ENCODE peak calls at places on chromosomes 2 and 18, in four cellular contexts. F is astrocyte; A is stimulated activated CD4-positive, alpha-beta T cell treated with anti-CD3 and anti-CD28 coated beads, Interleukin-2, amount 100 ng/mL, for 24 hours; W is fibroblast of lung. H is an unnamed sample.

GRCh38 chr2:138763971-138764370 is 16.2 kb downstream of the NXPH2 start:
- DNase-seq in A (no peak), W (no peak), F (no peak), H (no peak)

GRCh38 chr18:3053081-3053480 is 40.1 kb upstream of the LPIN2 start:
- DNase-seq in A (no peak), F (no peak), W (no peak), H (no peak)

GRCh38 chr2:200814917-200815316 is 3.2 kb downstream of the BZW1 start:
- DNase-seq in F (no peak), A (no peak), W (peak), H (no peak)

GRCh38 chr2:70785137-70785911 is 5.1 kb downstream of the FIGLA start:
- DNase-seq in W (peak), F (peak), A (peak), H (no peak)

GRCh38 chr18:57077786-57078552 is 68.9 kb upstream of the BOD1L2 start:
- DNase-seq in W (no peak), F (no peak), A (peak), H (peak)

GRCh38 chr2:25215232-25215631 is 46.9 kb upstream of the POMC start:
- DNase-seq in W (no peak), F (no peak), A (no peak), H (no peak)

GRCh38 chr2:176325732-176326131 is 56.5 kb downstream of the MTX2 start:
- DNase-seq in F (no peak), W (no peak), A (no peak), H (no peak)

GRCh38 chr2:189798312-189799029 is 14.2 kb downstream of the PMS1 start:
- DNase-seq in A (no peak), W (peak), F (peak), H (no peak)

GRCh38 chr2:224837558-224837957 is 121.4 kb upstream of the CCDC195 start:
- DNase-seq in W (peak), F (peak), A (no peak), H (no peak)